ENCODE peak calls at places on chromosomes 16 and 17, in six cellular contexts. C is GM23248; S is cardiac muscle cell; P is HCT116; G is CD8-positive, alpha-beta T cell; I is stomach. Y is an unnamed sample. For H3K9me3 and H3K4me1, the result is how much of the 10 kb centered on the place peaks cover.

GRCh38 chr17:68515238-68515637 is 3.0 kb downstream of the PRKAR1A start:
- DNase-seq in S (peak), P (no peak), C (peak), G (no peak), I (no peak), Y (no peak)

GRCh38 chr17:41013606-41014005 is 4.7 kb upstream of the KRTAP3-1 start:
- DNase-seq in G (no peak), I (no peak), P (no peak), S (no peak), C (peak), Y (no peak)

GRCh38 chr16:87736003-87736382 is 29.8 kb downstream of the KLHDC4 start:
- DNase-seq in C (no peak), I (no peak), S (no peak), G (no peak), P (no peak), Y (no peak)

GRCh38 chr17:58630883-58631522 is 60.8 kb downstream of the TEX14 start:
- DNase-seq in G (peak), C (peak), P (peak), S (no peak), I (peak), Y (peak)

GRCh38 chr17:77356690-77357201 is 216.0 kb downstream of the SEC14L1 start:
- DNase-seq in I (peak), P (no peak), C (no peak), S (peak), G (peak), Y (no peak)

GRCh38 chr17:18992454-18993130 is 12.0 kb downstream of the FAM83G start:
- DNase-seq in I (no peak), G (peak), P (no peak), S (no peak), C (no peak), Y (no peak)

GRCh38 chr16:84593825-84594724 is 23.8 kb downstream of the COTL1 start:
- DNase-seq in S (peak), P (no peak), I (peak), C (no peak), G (peak), Y (no peak)

GRCh38 chr17:76974721-76975120 is 106.5 kb downstream of the MGAT5B start:
- DNase-seq in P (no peak), G (no peak), C (no peak), S (no peak), I (no peak), Y (no peak)

GRCh38 chr17:83199500-83200201 is 120.2 kb downstream of the METRNL start:
- DNase-seq in S (no peak), C (peak), P (no peak), I (peak), G (peak), Y (no peak)

GRCh38 chr17:39924691-39925055 is 2.7 kb downstream of the ORMDL3 start:
- DNase-seq in G (no peak), I (no peak), S (no peak), C (no peak), P (no peak), Y (no peak)

GRCh38 chr17:63446981-63447687 is 1.0 kb upstream of the CYB561 start:
- DNase-seq in G (peak), S (peak), I (peak), P (no peak), C (no peak), Y (peak)

GRCh38 chr17:8025176-8025911 is 13.5 kb upstream of the ALOX15B start:
- DNase-seq in G (no peak), S (no peak), I (no peak), C (no peak), P (no peak), Y (no peak)

GRCh38 chr17:41785876-41786226 is 660 bp downstream of the JUP start:
- DNase-seq in P (no peak), I (peak), S (no peak), C (peak), G (no peak), Y (peak)

GRCh38 chr17:76905036-76905435 is 36.8 kb downstream of the MGAT5B start:
- DNase-seq in I (no peak), C (no peak), G (no peak), S (no peak), P (no peak), Y (no peak)

GRCh38 chr17:20059728-20060188 is 50.6 kb downstream of the SPECC1 start:
- DNase-seq in S (peak), C (peak), I (no peak), G (no peak), P (no peak), Y (no peak)

GRCh38 chr17:19304209-19304608 is 58.3 kb downstream of the B9D1 start:
- DNase-seq in S (peak), C (peak), I (peak), P (no peak), G (no peak), Y (no peak)

GRCh38 chr17:83064732-83065659 is 14.4 kb upstream of the METRNL start:
- DNase-seq in P (no peak), S (no peak), C (no peak), I (peak), G (no peak), Y (no peak)

GRCh38 chr16:82136956-82137818 is 32.8 kb downstream of the MPHOSPH6 start:
- DNase-seq in G (no peak), P (no peak), C (no peak), I (no peak), S (peak), Y (no peak)

GRCh38 chr17:74429604-74430384 is 2.1 kb upstream of the GPRC5C start:
- DNase-seq in I (peak), P (no peak), S (no peak), G (no peak), C (no peak), Y (peak)

GRCh38 chr16:53043986-53044571 is 8.6 kb downstream of the CHD9NB start:
- DNase-seq in G (no peak), I (no peak), S (no peak), P (no peak), C (no peak), Y (no peak)

GRCh38 chr17:18229254-18229653 is 3.8 kb downstream of the LLGL1 start:
- DNase-seq in S (no peak), I (no peak), G (no peak), C (no peak), P (no peak), Y (no peak)

GRCh38 chr17:32774286-32775084 is 102.4 kb downstream of the MYO1D start:
- DNase-seq in I (no peak), C (no peak), P (no peak), S (no peak), G (no peak), Y (no peak)

GRCh38 chr17:9647014-9647413 is 1.7 kb downstream of the USP43 start:
- DNase-seq in I (no peak), G (no peak), S (no peak), C (no peak), P (no peak), Y (peak)

GRCh38 chr17:19647697-19648474 is 665 bp upstream of the ALDH3A2 start:
- DNase-seq in S (peak), P (peak), C (peak), I (peak), G (peak), Y (peak)

GRCh38 chr16:79580465-79581200 is 19.9 kb downstream of the MAF start:
- DNase-seq in I (no peak), G (no peak), C (no peak), P (no peak), S (no peak), Y (no peak)

GRCh38 chr16:88558457-88559442 is 11.5 kb upstream of the ZC3H18 start:
- DNase-seq in C (peak), I (peak), G (no peak), S (peak), P (peak), Y (peak)

GRCh38 chr16:65068151-65068740 is 53.6 kb downstream of the CDH11 start:
- DNase-seq in C (peak), I (no peak), S (peak), P (no peak), G (no peak), Y (no peak)

GRCh38 chr16:17105239-17105721 is 365.5 kb downstream of the XYLT1 start:
- DNase-seq in G (no peak), P (no peak), C (no peak), I (no peak), S (no peak), Y (no peak)

GRCh38 chr17:30858556-30859250 is 26.9 kb downstream of the ATAD5 start:
- DNase-seq in S (peak), G (no peak), P (no peak), C (peak), I (no peak), Y (no peak)

GRCh38 chr16:83661656-83662055 is 146.1 kb upstream of the HSBP1 start:
- DNase-seq in C (peak), S (no peak), I (no peak), P (no peak), G (no peak), Y (no peak)

GRCh38 chr17:74547736-74548135 is 1.8 kb upstream of the CD300C start:
- DNase-seq in G (no peak), P (no peak), I (no peak), S (no peak), C (no peak), Y (no peak)

GRCh38 chr17:73142763-73143395 is 21.9 kb upstream of the SSTR2 start:
- DNase-seq in G (no peak), C (peak), S (peak), P (no peak), I (no peak), Y (no peak)

GRCh38 chr16:81429045-81429521 is 15.5 kb upstream of the CMIP start:
- DNase-seq in S (peak), G (no peak), C (peak), P (peak), I (peak), Y (peak)

DNA sequence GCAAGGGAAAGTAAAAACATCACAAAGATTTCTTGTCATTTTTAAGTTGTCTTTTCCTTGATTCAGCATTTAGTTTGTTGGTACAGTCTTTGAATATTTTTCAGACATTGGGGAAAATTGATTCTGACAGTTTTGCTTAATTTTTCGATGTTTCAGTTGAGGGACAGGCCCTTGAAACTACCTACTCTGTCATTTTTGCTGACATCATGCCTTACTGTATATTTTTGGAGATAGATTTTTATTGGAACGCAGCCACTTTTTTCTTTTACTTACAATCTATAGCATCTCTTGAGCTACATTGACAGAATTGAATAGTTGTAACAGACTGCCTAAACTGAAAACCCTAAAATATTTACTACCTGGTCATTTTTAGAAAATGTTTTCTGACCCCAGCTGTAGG is 297.1 kb upstream of the KIF2B start:
- DNase-seq in I (no peak), P (no peak), S (no peak), G (no peak), C (no peak), Y (no peak)
- H3K9me3 ChIP-seq in I (under half), P (under half), S (under half), G (under half), C (under half), Y (under half)

GRCh38 chr16:78210305-78210704 is 110.9 kb downstream of the WWOX start:
- DNase-seq in P (peak), C (peak), G (no peak), S (no peak), I (no peak), Y (no peak)

GRCh38 chr16:78213751-78214150 is 114.3 kb downstream of the WWOX start:
- DNase-seq in G (no peak), I (no peak), C (no peak), P (no peak), S (no peak), Y (no peak)

GRCh38 chr16:78211951-78212350 is 112.5 kb downstream of the WWOX start:
- DNase-seq in P (peak), I (peak), G (no peak), S (no peak), C (no peak), Y (peak)

GRCh38 chr16:78211200-78211599 is 111.7 kb downstream of the WWOX start:
- DNase-seq in G (no peak), S (no peak), C (no peak), P (no peak), I (no peak), Y (no peak)

DNA sequence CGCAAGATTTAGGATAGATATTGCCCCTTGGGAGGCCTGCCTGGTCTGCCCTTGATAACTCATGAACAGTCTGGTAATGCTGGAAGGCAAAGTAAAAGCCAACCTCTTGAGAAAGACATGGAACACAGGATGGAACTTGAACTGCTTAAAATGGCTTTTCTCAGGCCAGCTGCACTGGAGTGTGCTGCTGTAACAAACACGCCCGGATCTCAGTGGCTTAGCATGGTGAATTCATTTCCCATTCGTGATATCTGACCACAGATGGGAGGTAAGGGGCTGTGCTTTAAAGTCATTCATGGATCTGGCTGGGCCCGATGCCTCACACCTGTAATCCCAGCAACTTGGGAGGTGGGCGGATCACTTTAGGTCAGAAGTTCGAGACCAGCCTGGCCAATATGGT is 113.2 kb downstream of the WWOX start:
- DNase-seq in C (no peak), G (no peak), S (no peak), I (no peak), P (no peak), Y (no peak)
- H3K4me1 ChIP-seq in C (under half), G (under half), S (under half), I (under half), P (under half), Y (under half)

GRCh38 chr16:75176926-75177325 is 28.6 kb downstream of the ZFP1 start:
- DNase-seq in C (no peak), G (no peak), P (no peak), I (no peak), S (no peak), Y (no peak)
- H3K9me3 ChIP-seq in C (under half), G (under half), P (under half), I (under half), S (under half), Y (under half)

DNA sequence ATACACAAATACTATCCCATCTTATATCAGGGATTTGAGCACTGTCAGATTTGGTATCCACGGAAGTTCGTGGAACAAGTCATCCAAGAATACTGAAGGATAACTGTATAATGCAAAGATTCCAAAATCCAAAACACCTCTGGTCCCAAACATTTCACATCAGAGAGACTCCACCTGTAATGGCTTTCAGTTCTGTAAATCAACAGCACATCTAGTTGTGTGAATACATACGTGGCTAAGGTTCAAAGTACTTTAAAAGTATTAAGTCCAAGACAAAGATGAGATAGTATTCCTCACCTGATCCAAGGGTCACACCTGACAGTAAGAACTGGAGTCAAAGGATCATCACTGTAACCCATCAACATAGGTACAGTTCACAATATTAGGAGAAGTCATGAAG is 54.8 kb downstream of the KANSL1 start:
- DNase-seq in I (no peak), G (no peak), S (no peak), P (no peak), C (no peak), Y (no peak)
- H3K4me1 ChIP-seq in I (half or more), G (half or more), S (under half), P (under half), C (under half), Y (under half)

GRCh38 chr16:63947022-63947421 is 1174.8 kb downstream of the CDH11 start:
- DNase-seq in P (no peak), C (no peak), I (no peak), G (no peak), S (no peak), Y (no peak)
- H3K9me3 ChIP-seq in P (under half), C (under half), I (under half), G (under half), S (under half), Y (under half)

GRCh38 chr16:28259781-28260150 is 32.6 kb upstream of the SBK1 start:
- DNase-seq in G (no peak), C (no peak), P (no peak), S (no peak), I (no peak), Y (no peak)
- H3K4me1 ChIP-seq in G (under half), C (under half), P (under half), S (under half), I (under half), Y (under half)

GRCh38 chr17:16929281-16929680 is 42.6 kb downstream of the TNFRSF13B start:
- DNase-seq in S (no peak), P (no peak), G (no peak), C (no peak), I (no peak), Y (no peak)
- H3K9me3 ChIP-seq in S (under half), P (under half), G (under half), C (under half), I (under half), Y (under half)

DNA sequence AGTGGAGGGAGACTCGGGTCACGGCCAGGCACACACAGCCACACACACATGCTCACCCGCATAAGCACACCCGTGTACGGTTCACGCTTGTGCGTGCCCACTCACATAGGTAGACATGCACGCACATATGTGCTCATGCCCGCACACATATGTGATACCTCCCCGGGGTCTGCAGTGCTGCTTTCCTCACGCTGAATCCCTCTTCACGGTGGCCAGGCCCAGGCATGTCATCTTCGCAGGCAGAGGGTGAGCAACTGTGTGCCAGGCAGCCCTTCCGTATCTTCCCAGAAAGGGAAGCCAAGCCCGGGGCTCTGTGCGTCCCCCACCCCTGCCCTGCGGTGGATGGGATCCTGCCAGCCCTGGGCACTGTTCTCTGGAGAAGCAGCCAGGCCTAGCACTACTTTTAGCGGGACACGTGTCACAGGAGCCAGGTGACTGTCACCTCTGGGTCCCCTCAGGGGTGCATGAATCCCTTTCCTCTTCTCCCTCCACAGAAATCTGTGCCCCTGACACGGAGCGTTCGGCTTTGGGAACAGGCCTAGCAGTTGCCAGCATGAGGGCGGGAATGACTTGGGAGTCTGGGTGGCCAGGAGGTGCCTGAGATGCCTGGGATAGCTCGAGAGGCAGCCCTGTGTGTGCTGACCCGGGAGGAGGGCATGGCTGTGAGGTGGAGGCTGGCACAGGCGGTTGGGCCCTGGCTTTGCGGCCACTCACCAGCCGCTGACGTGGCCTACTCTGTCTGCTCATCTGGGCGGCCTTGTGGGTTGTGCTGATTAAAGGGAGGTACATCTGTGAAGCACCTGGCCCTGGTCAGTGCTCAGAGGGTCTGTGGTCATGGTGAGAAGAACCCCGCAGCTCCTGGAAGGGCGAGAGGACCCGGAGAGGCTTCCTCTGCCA is 47.5 kb downstream of the BAIAP2 start:
- DNase-seq in I (peak), S (no peak), G (no peak), P (no peak), C (no peak), Y (no peak)
- H3K4me1 ChIP-seq in I (half or more), S (under half), G (under half), P (under half), C (under half), Y (under half)

DNA sequence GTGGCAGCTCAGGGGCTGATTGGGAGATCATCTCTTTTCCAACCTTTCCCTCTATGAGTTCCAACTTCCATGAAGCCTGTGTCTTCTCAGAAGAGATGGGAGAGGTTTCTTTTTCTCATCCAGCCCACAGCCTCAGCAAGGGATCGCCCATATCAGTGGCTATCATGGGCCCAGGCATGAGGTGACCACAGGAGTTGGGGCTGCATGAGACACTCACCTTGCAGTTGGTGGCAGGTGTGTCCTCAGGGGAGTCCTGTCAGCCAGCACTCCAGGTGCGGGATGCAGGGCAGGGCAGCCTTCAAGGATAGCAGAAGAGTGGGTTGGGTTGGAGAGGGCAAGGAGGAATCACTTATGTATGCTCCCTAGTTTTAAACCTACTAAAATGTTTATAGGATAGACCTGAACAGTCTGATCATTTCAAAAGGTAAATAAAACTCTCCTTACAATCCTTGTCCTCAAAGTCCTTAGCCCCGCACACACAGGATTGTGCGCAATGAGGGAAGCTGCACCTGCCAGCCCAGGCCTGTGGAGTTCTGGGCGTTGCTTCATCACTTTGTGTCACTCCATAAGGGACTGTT is 811.1 kb downstream of the KCNJ18 start:
- DNase-seq in C (no peak), S (no peak), G (no peak), P (no peak), I (no peak), Y (no peak)
- H3K9me3 ChIP-seq in C (under half), S (under half), G (under half), P (under half), I (under half), Y (under half)

Y was measured in Caco-2.